ENCODE peak calls at places on chromosomes 7 and 10, in nine cellular contexts. Z is stimulated activated CD4-positive, alpha-beta T cell treated with anti-CD3 and anti-CD28 coated beads, Interleukin-2, amount 100 ng/mL, for 4 hours; D is GM23338; W is colonic mucosa; I is A172; A is B cell; T is cardiac fibroblast; X is CD4-positive, alpha-beta T cell; R is mucosa of gallbladder. Q is an unnamed sample.

GRCh38 chr7:106063039-106063438 is 49.1 kb downstream of the SYPL1 start:
- DNase-seq in Z (no peak), D (no peak), W (peak), I (no peak), A (no peak), T (no peak), X (no peak), R (no peak), Q (no peak)

GRCh38 chr7:94382155-94382554 is 12.5 kb upstream of the COL1A2 start:
- DNase-seq in Z (no peak), D (no peak), W (no peak), I (no peak), A (no peak), T (peak), X (no peak), R (no peak), Q (no peak)

GRCh38 chr7:90605055-90605454 is 8.9 kb downstream of the CDK14 start:
- DNase-seq in Z (no peak), D (no peak), W (no peak), I (no peak), A (peak), T (no peak), X (no peak), R (no peak), Q (no peak)

GRCh38 chr10:124090630-124091209 is 2.7 kb downstream of the CHST15 start:
- DNase-seq in Z (no peak), D (no peak), W (no peak), I (no peak), A (no peak), T (no peak), X (no peak), R (peak), Q (no peak)

GRCh38 chr10:88116491-88116890 is 253.1 kb downstream of the PTEN start:
- DNase-seq in Z (no peak), D (no peak), W (no peak), I (peak), A (no peak), T (peak), X (no peak), R (no peak), Q (no peak)

GRCh38 chr10:50937230-50937907 is 51.9 kb upstream of the A1CF start:
- DNase-seq in Z (no peak), D (peak), W (peak), I (peak), A (no peak), T (peak), X (no peak), R (no peak), Q (peak)

GRCh38 chr7:109638321-109638720 is 1068.6 kb downstream of the DNAJB9 start:
- DNase-seq in Z (no peak), D (no peak), W (no peak), I (no peak), A (no peak), T (no peak), X (no peak), R (no peak), Q (no peak)

GRCh38 chr10:60962946-60963345 is 19.0 kb upstream of the RHOBTB1 start:
- DNase-seq in Z (no peak), D (no peak), W (no peak), I (peak), A (no peak), T (peak), X (no peak), R (no peak), Q (no peak)

GRCh38 chr10:130642926-130643325 is 506.7 kb downstream of the GLRX3 start:
- DNase-seq in Z (no peak), D (no peak), W (no peak), I (no peak), A (no peak), T (no peak), X (no peak), R (no peak), Q (no peak)

GRCh38 chr10:81479316-81479715 is 395.7 kb upstream of the NRG3 start:
- DNase-seq in Z (no peak), D (peak), W (no peak), I (no peak), A (no peak), T (no peak), X (no peak), R (no peak), Q (no peak)

GRCh38 chr7:81645435-81645834 is 124.4 kb downstream of the HGF start:
- DNase-seq in Z (no peak), D (no peak), W (no peak), I (no peak), A (no peak), T (no peak), X (no peak), R (no peak), Q (no peak)

GRCh38 chr7:88449410-88449809 is 142.7 kb upstream of the STEAP4 start:
- DNase-seq in Z (no peak), D (no peak), W (no peak), I (no peak), A (no peak), T (no peak), X (no peak), R (no peak), Q (no peak)

GRCh38 chr7:14858866-14859265 is 43.7 kb downstream of the DGKB start:
- DNase-seq in Z (no peak), D (no peak), W (no peak), I (no peak), A (no peak), T (no peak), X (no peak), R (no peak), Q (no peak)

GRCh38 chr10:110524864-110525242 is 27.1 kb downstream of the DUSP5 start:
- DNase-seq in Z (no peak), D (no peak), W (no peak), I (no peak), A (no peak), T (no peak), X (no peak), R (no peak), Q (no peak)

GRCh38 chr10:35940067-35940989 is 298.2 kb upstream of the FZD8 start:
- DNase-seq in Z (no peak), D (no peak), W (peak), I (no peak), A (no peak), T (peak), X (no peak), R (no peak), Q (no peak)

GRCh38 chr7:84021292-84021898 is 173.2 kb downstream of the SEMA3A start:
- DNase-seq in Z (no peak), D (no peak), W (no peak), I (peak), A (no peak), T (peak), X (no peak), R (no peak), Q (no peak)

GRCh38 chr10:76697923-76698322 is 939.7 kb downstream of the KCNMA1 start:
- DNase-seq in Z (no peak), D (peak), W (no peak), I (no peak), A (no peak), T (no peak), X (no peak), R (no peak), Q (no peak)

GRCh38 chr10:6221971-6222751 is 19.4 kb downstream of the PFKFB3 start:
- DNase-seq in Z (no peak), D (no peak), W (no peak), I (peak), A (no peak), T (no peak), X (no peak), R (no peak), Q (peak)

GRCh38 chr7:128374041-128374440 is 12.6 kb upstream of the PRRT4 start:
- DNase-seq in Z (no peak), D (no peak), W (no peak), I (no peak), A (no peak), T (no peak), X (no peak), R (no peak), Q (no peak)

GRCh38 chr7:105911961-105912575 is 35.7 kb upstream of the ATXN7L1 start:
- DNase-seq in Z (no peak), D (no peak), W (no peak), I (no peak), A (no peak), T (peak), X (no peak), R (no peak), Q (no peak)

GRCh38 chr7:130409067-130409721 is 28.9 kb downstream of the CPA1 start:
- DNase-seq in Z (no peak), D (no peak), W (no peak), I (no peak), A (no peak), T (no peak), X (no peak), R (no peak), Q (no peak)

GRCh38 chr10:112131361-112131760 is 52.2 kb downstream of the GPAM start:
- DNase-seq in Z (no peak), D (no peak), W (no peak), I (no peak), A (no peak), T (no peak), X (no peak), R (no peak), Q (no peak)

GRCh38 chr10:28685717-28686116 is 8.4 kb downstream of the BAMBI start:
- DNase-seq in Z (no peak), D (peak), W (no peak), I (no peak), A (no peak), T (no peak), X (no peak), R (no peak), Q (no peak)

GRCh38 chr7:92833766-92834605 is 2.4 kb downstream of the CDK6 start:
- DNase-seq in Z (peak), D (peak), W (peak), I (peak), A (peak), T (peak), X (peak), R (peak), Q (peak)

GRCh38 chr7:102823715-102824114 is 74.9 kb downstream of the FAM185A start:
- DNase-seq in Z (no peak), D (no peak), W (no peak), I (no peak), A (no peak), T (no peak), X (no peak), R (no peak), Q (no peak)

GRCh38 chr7:131613909-131614308 is 57.5 kb upstream of the PODXL start:
- DNase-seq in Z (no peak), D (no peak), W (no peak), I (no peak), A (no peak), T (no peak), X (no peak), R (no peak), Q (no peak)

GRCh38 chr10:127303105-127303504 is 106.7 kb upstream of the INSYN2A start:
- DNase-seq in Z (no peak), D (peak), W (no peak), I (no peak), A (no peak), T (no peak), X (no peak), R (no peak), Q (no peak)

GRCh38 chr10:67075381-67076001 is 149.7 kb downstream of the LRRTM3 start:
- DNase-seq in Z (no peak), D (no peak), W (no peak), I (no peak), A (no peak), T (no peak), X (no peak), R (no peak), Q (no peak)

GRCh38 chr7:55532150-55532917 is 40.0 kb downstream of the VOPP1 start:
- DNase-seq in Z (no peak), D (no peak), W (no peak), I (peak), A (no peak), T (no peak), X (no peak), R (no peak), Q (peak)

GRCh38 chr10:13775786-13776780 is 189.3 kb downstream of the PRPF18 start:
- DNase-seq in Z (no peak), D (no peak), W (no peak), I (peak), A (no peak), T (peak), X (no peak), R (no peak), Q (peak)

GRCh38 chr7:15889501-15889900 is 203.0 kb upstream of the MEOX2 start:
- DNase-seq in Z (no peak), D (peak), W (peak), I (peak), A (no peak), T (peak), X (no peak), R (no peak), Q (peak)

GRCh38 chr7:111011500-111011899 is 79.4 kb upstream of the LRRN3 start:
- DNase-seq in Z (no peak), D (no peak), W (no peak), I (no peak), A (no peak), T (peak), X (no peak), R (no peak), Q (no peak)

GRCh38 chr10:114499120-114499519 is 94.8 kb upstream of the AFAP1L2 start:
- DNase-seq in Z (no peak), D (no peak), W (no peak), I (no peak), A (no peak), T (no peak), X (no peak), R (no peak), Q (peak)